ENCODE peak calls at places on chromosome 10, in nine cellular contexts. L is stimulated activated CD4-positive, alpha-beta T cell treated with anti-CD3 and anti-CD28 coated beads, Interleukin-1b, Interleukin-23, amount 100 ng/mL, for 1 hour; H is GM23248; M is NCI-H446 treated with DMSO at 0.1 percent for 48 hours; K is T-helper 9 cell; I is AG20443; C is CD4-positive, alpha-beta memory T cell; E is cardiac fibroblast; O is kidney tubule cell. V is an unnamed sample.

GRCh38 chr10:49311562-49312236 is 12.7 kb downstream of the C10orf71 start:
- DNase-seq in L (no peak), H (peak; percentile 19), M (no peak), K (no peak), I (no peak), C (no peak), E (no peak), O (no peak), V (no peak)

GRCh38 chr10:63692205-63692896 is 171.2 kb downstream of the REEP3 start:
- DNase-seq in L (no peak), H (no peak), M (no peak), K (no peak), I (no peak), C (no peak), E (no peak), O (no peak), V (no peak)

GRCh38 chr10:15433850-15434537 is 62.9 kb upstream of the FAM171A1 start:
- DNase-seq in L (no peak), H (peak; percentile 67), M (peak; percentile 10), K (peak; percentile 3), I (peak; percentile 58), C (peak; percentile 54), E (peak; percentile 73), O (peak; percentile 56), V (no peak)

GRCh38 chr10:48974757-48975156 is 35.1 kb upstream of the LRRC18 start:
- DNase-seq in L (no peak), H (no peak), M (no peak), K (no peak), I (no peak), C (no peak), E (no peak), O (no peak), V (no peak)

GRCh38 chr10:13206546-13207443 is 27.4 kb downstream of the UCMA start:
- DNase-seq in L (no peak), H (peak; percentile 68), M (no peak), K (no peak), I (peak; percentile 58), C (no peak), E (peak; percentile 69), O (peak; percentile 30), V (no peak)

GRCh38 chr10:89249066-89249465 is 2.5 kb downstream of the LIPA start:
- DNase-seq in L (no peak), H (no peak), M (no peak), K (no peak), I (no peak), C (no peak), E (no peak), O (no peak), V (no peak)

GRCh38 chr10:92702301-92702916 is 12.7 kb downstream of the HHEX start:
- DNase-seq in L (no peak), H (no peak), M (no peak), K (no peak), I (no peak), C (no peak), E (no peak), O (no peak), V (no peak)

GRCh38 chr10:84007482-84007881 is 131.8 kb upstream of the GHITM start:
- DNase-seq in L (no peak), H (no peak), M (no peak), K (no peak), I (no peak), C (no peak), E (no peak), O (no peak), V (no peak)

GRCh38 chr10:29186221-29186620 is 102.6 kb upstream of the LYZL1 start:
- DNase-seq in L (no peak), H (no peak), M (no peak), K (no peak), I (no peak), C (no peak), E (no peak), O (no peak), V (no peak)

GRCh38 chr10:27240891-27241639 is 468 bp upstream of the ACBD5 start:
- DNase-seq in L (no peak), H (peak; percentile 48), M (no peak), K (no peak), I (no peak), C (peak; percentile 43), E (peak; percentile 34), O (peak; percentile 23), V (no peak)